ENCODE peak calls at places on chromosomes 1 and 21, in eight cellular contexts. One of them, this sample, is unnamed.

GRCh38 chr1:30904191-30904961 is 4.2 kb downstream of the SDC3 start:
- DNase-seq in kidney tubule cell: no peak
- DNase-seq in stimulated activated CD4-positive, alpha-beta T cell treated with anti-CD3 and anti-CD28 coated beads, Interleukin-15, amount 100 ng/mL, for 1 hour: no peak
- DNase-seq in effector CD8-positive, alpha-beta T cell: no peak
- DNase-seq in activated CD8-positive, alpha-beta memory T cell treated with anti-CD3 and anti-CD28 coated beads for 4 hours: no peak
- DNase-seq in T-helper 9 cell: no peak
- DNase-seq in Caki2: no peak
- DNase-seq in T-helper 1 cell: no peak
- DNase-seq in this sample: no peak

GRCh38 chr1:3551290-3551678 is 60.0 kb downstream of the MEGF6 start:
- DNase-seq in kidney tubule cell: no peak
- DNase-seq in stimulated activated CD4-positive, alpha-beta T cell treated with anti-CD3 and anti-CD28 coated beads, Interleukin-15, amount 100 ng/mL, for 1 hour: no peak
- DNase-seq in effector CD8-positive, alpha-beta T cell: no peak
- DNase-seq in activated CD8-positive, alpha-beta memory T cell treated with anti-CD3 and anti-CD28 coated beads for 4 hours: no peak
- DNase-seq in T-helper 9 cell: no peak
- DNase-seq in Caki2: no peak
- DNase-seq in T-helper 1 cell: no peak
- DNase-seq in this sample: no peak

GRCh38 chr1:223037845-223038244 is 105.2 kb downstream of the TLR5 start:
- DNase-seq in kidney tubule cell: no peak
- DNase-seq in stimulated activated CD4-positive, alpha-beta T cell treated with anti-CD3 and anti-CD28 coated beads, Interleukin-15, amount 100 ng/mL, for 1 hour: no peak
- DNase-seq in effector CD8-positive, alpha-beta T cell: no peak
- DNase-seq in activated CD8-positive, alpha-beta memory T cell treated with anti-CD3 and anti-CD28 coated beads for 4 hours: no peak
- DNase-seq in T-helper 9 cell: no peak
- DNase-seq in Caki2: no peak
- DNase-seq in T-helper 1 cell: no peak
- DNase-seq in this sample: no peak

GRCh38 chr1:159817276-159818041 is 9.2 kb upstream of the SLAMF8 start:
- DNase-seq in kidney tubule cell: peak; percentile 56
- DNase-seq in stimulated activated CD4-positive, alpha-beta T cell treated with anti-CD3 and anti-CD28 coated beads, Interleukin-15, amount 100 ng/mL, for 1 hour: no peak
- DNase-seq in effector CD8-positive, alpha-beta T cell: no peak
- DNase-seq in activated CD8-positive, alpha-beta memory T cell treated with anti-CD3 and anti-CD28 coated beads for 4 hours: no peak
- DNase-seq in T-helper 9 cell: no peak
- DNase-seq in Caki2: no peak
- DNase-seq in T-helper 1 cell: no peak
- DNase-seq in this sample: peak; percentile 55

GRCh38 chr1:203322480-203323179 is 17.3 kb downstream of the BTG2 start:
- DNase-seq in kidney tubule cell: no peak
- DNase-seq in stimulated activated CD4-positive, alpha-beta T cell treated with anti-CD3 and anti-CD28 coated beads, Interleukin-15, amount 100 ng/mL, for 1 hour: no peak
- DNase-seq in effector CD8-positive, alpha-beta T cell: no peak
- DNase-seq in activated CD8-positive, alpha-beta memory T cell treated with anti-CD3 and anti-CD28 coated beads for 4 hours: no peak
- DNase-seq in T-helper 9 cell: no peak
- DNase-seq in Caki2: no peak
- DNase-seq in T-helper 1 cell: no peak
- DNase-seq in this sample: no peak

GRCh38 chr1:204821476-204821875 is 49.2 kb upstream of the NFASC start:
- DNase-seq in kidney tubule cell: no peak
- DNase-seq in stimulated activated CD4-positive, alpha-beta T cell treated with anti-CD3 and anti-CD28 coated beads, Interleukin-15, amount 100 ng/mL, for 1 hour: no peak
- DNase-seq in effector CD8-positive, alpha-beta T cell: no peak
- DNase-seq in activated CD8-positive, alpha-beta memory T cell treated with anti-CD3 and anti-CD28 coated beads for 4 hours: no peak
- DNase-seq in T-helper 9 cell: no peak
- DNase-seq in Caki2: no peak
- DNase-seq in T-helper 1 cell: no peak
- DNase-seq in this sample: no peak

GRCh38 chr1:93021539-93022134 is 57.4 kb upstream of the MTF2 start:
- DNase-seq in kidney tubule cell: peak; percentile 54
- DNase-seq in stimulated activated CD4-positive, alpha-beta T cell treated with anti-CD3 and anti-CD28 coated beads, Interleukin-15, amount 100 ng/mL, for 1 hour: no peak
- DNase-seq in effector CD8-positive, alpha-beta T cell: no peak
- DNase-seq in activated CD8-positive, alpha-beta memory T cell treated with anti-CD3 and anti-CD28 coated beads for 4 hours: no peak
- DNase-seq in T-helper 9 cell: no peak
- DNase-seq in Caki2: peak; percentile 23
- DNase-seq in T-helper 1 cell: peak; percentile 60
- DNase-seq in this sample: peak; percentile 43

GRCh38 chr1:32771561-32772280 is 45.4 kb downstream of the YARS1 start:
- DNase-seq in kidney tubule cell: no peak
- DNase-seq in stimulated activated CD4-positive, alpha-beta T cell treated with anti-CD3 and anti-CD28 coated beads, Interleukin-15, amount 100 ng/mL, for 1 hour: no peak
- DNase-seq in effector CD8-positive, alpha-beta T cell: no peak
- DNase-seq in activated CD8-positive, alpha-beta memory T cell treated with anti-CD3 and anti-CD28 coated beads for 4 hours: no peak
- DNase-seq in T-helper 9 cell: no peak
- DNase-seq in Caki2: no peak
- DNase-seq in T-helper 1 cell: no peak
- DNase-seq in this sample: no peak

GRCh38 chr1:21553116-21553926 is 44.1 kb downstream of the ALPL start:
- DNase-seq in kidney tubule cell: peak; percentile 48
- DNase-seq in stimulated activated CD4-positive, alpha-beta T cell treated with anti-CD3 and anti-CD28 coated beads, Interleukin-15, amount 100 ng/mL, for 1 hour: no peak
- DNase-seq in effector CD8-positive, alpha-beta T cell: no peak
- DNase-seq in activated CD8-positive, alpha-beta memory T cell treated with anti-CD3 and anti-CD28 coated beads for 4 hours: no peak
- DNase-seq in T-helper 9 cell: no peak
- DNase-seq in Caki2: no peak
- DNase-seq in T-helper 1 cell: no peak
- DNase-seq in this sample: no peak

GRCh38 chr1:186307445-186307844 is 67.6 kb downstream of the TPR start:
- DNase-seq in kidney tubule cell: no peak
- DNase-seq in stimulated activated CD4-positive, alpha-beta T cell treated with anti-CD3 and anti-CD28 coated beads, Interleukin-15, amount 100 ng/mL, for 1 hour: no peak
- DNase-seq in effector CD8-positive, alpha-beta T cell: no peak
- DNase-seq in activated CD8-positive, alpha-beta memory T cell treated with anti-CD3 and anti-CD28 coated beads for 4 hours: no peak
- DNase-seq in T-helper 9 cell: no peak
- DNase-seq in Caki2: no peak
- DNase-seq in T-helper 1 cell: no peak
- DNase-seq in this sample: no peak

GRCh38 chr1:52238474-52238873 is 96.6 kb downstream of the ZFYVE9 start:
- DNase-seq in kidney tubule cell: peak; percentile 60
- DNase-seq in stimulated activated CD4-positive, alpha-beta T cell treated with anti-CD3 and anti-CD28 coated beads, Interleukin-15, amount 100 ng/mL, for 1 hour: no peak
- DNase-seq in effector CD8-positive, alpha-beta T cell: no peak
- DNase-seq in activated CD8-positive, alpha-beta memory T cell treated with anti-CD3 and anti-CD28 coated beads for 4 hours: no peak
- DNase-seq in T-helper 9 cell: no peak
- DNase-seq in Caki2: no peak
- DNase-seq in T-helper 1 cell: no peak
- DNase-seq in this sample: peak; percentile 46

GRCh38 chr1:87091425-87091824 is 177.0 kb downstream of the HS2ST1 start:
- DNase-seq in kidney tubule cell: no peak
- DNase-seq in stimulated activated CD4-positive, alpha-beta T cell treated with anti-CD3 and anti-CD28 coated beads, Interleukin-15, amount 100 ng/mL, for 1 hour: no peak
- DNase-seq in effector CD8-positive, alpha-beta T cell: no peak
- DNase-seq in activated CD8-positive, alpha-beta memory T cell treated with anti-CD3 and anti-CD28 coated beads for 4 hours: no peak
- DNase-seq in T-helper 9 cell: no peak
- DNase-seq in Caki2: no peak
- DNase-seq in T-helper 1 cell: no peak
- DNase-seq in this sample: no peak

GRCh38 chr1:99268021-99268420 is 3.7 kb downstream of the PLPPR4 start:
- DNase-seq in kidney tubule cell: no peak
- DNase-seq in stimulated activated CD4-positive, alpha-beta T cell treated with anti-CD3 and anti-CD28 coated beads, Interleukin-15, amount 100 ng/mL, for 1 hour: no peak
- DNase-seq in effector CD8-positive, alpha-beta T cell: no peak
- DNase-seq in activated CD8-positive, alpha-beta memory T cell treated with anti-CD3 and anti-CD28 coated beads for 4 hours: no peak
- DNase-seq in T-helper 9 cell: no peak
- DNase-seq in Caki2: no peak
- DNase-seq in T-helper 1 cell: no peak
- DNase-seq in this sample: no peak

GRCh38 chr1:8629241-8630091 is 188.0 kb downstream of the RERE start:
- DNase-seq in kidney tubule cell: no peak
- DNase-seq in stimulated activated CD4-positive, alpha-beta T cell treated with anti-CD3 and anti-CD28 coated beads, Interleukin-15, amount 100 ng/mL, for 1 hour: no peak
- DNase-seq in effector CD8-positive, alpha-beta T cell: no peak
- DNase-seq in activated CD8-positive, alpha-beta memory T cell treated with anti-CD3 and anti-CD28 coated beads for 4 hours: no peak
- DNase-seq in T-helper 9 cell: no peak
- DNase-seq in Caki2: no peak
- DNase-seq in T-helper 1 cell: peak; percentile 38
- DNase-seq in this sample: no peak

GRCh38 chr1:7770939-7771672 is at the start of gene VAMP3:
- DNase-seq in kidney tubule cell: peak; percentile 82
- DNase-seq in stimulated activated CD4-positive, alpha-beta T cell treated with anti-CD3 and anti-CD28 coated beads, Interleukin-15, amount 100 ng/mL, for 1 hour: peak; percentile 80
- DNase-seq in effector CD8-positive, alpha-beta T cell: peak; percentile 80
- DNase-seq in activated CD8-positive, alpha-beta memory T cell treated with anti-CD3 and anti-CD28 coated beads for 4 hours: peak; percentile 74
- DNase-seq in T-helper 9 cell: peak; percentile 82
- DNase-seq in Caki2: peak; percentile 56
- DNase-seq in T-helper 1 cell: peak; percentile 81
- DNase-seq in this sample: peak; percentile 58

GRCh38 chr1:167573035-167573434 is 19.5 kb upstream of the CREG1 start:
- DNase-seq in kidney tubule cell: no peak
- DNase-seq in stimulated activated CD4-positive, alpha-beta T cell treated with anti-CD3 and anti-CD28 coated beads, Interleukin-15, amount 100 ng/mL, for 1 hour: no peak
- DNase-seq in effector CD8-positive, alpha-beta T cell: no peak
- DNase-seq in activated CD8-positive, alpha-beta memory T cell treated with anti-CD3 and anti-CD28 coated beads for 4 hours: no peak
- DNase-seq in T-helper 9 cell: no peak
- DNase-seq in Caki2: no peak
- DNase-seq in T-helper 1 cell: no peak
- DNase-seq in this sample: no peak

GRCh38 chr1:233294991-233295774 is at the start of gene PCNX2:
- DNase-seq in kidney tubule cell: peak; percentile 80
- DNase-seq in stimulated activated CD4-positive, alpha-beta T cell treated with anti-CD3 and anti-CD28 coated beads, Interleukin-15, amount 100 ng/mL, for 1 hour: peak; percentile 35
- DNase-seq in effector CD8-positive, alpha-beta T cell: peak; percentile 10
- DNase-seq in activated CD8-positive, alpha-beta memory T cell treated with anti-CD3 and anti-CD28 coated beads for 4 hours: no peak
- DNase-seq in T-helper 9 cell: peak; percentile 48
- DNase-seq in Caki2: peak; percentile 61
- DNase-seq in T-helper 1 cell: peak; percentile 65
- DNase-seq in this sample: peak; percentile 58

GRCh38 chr1:235566092-235566491 is 61.8 kb upstream of the B3GALNT2 start:
- DNase-seq in kidney tubule cell: no peak
- DNase-seq in stimulated activated CD4-positive, alpha-beta T cell treated with anti-CD3 and anti-CD28 coated beads, Interleukin-15, amount 100 ng/mL, for 1 hour: no peak
- DNase-seq in effector CD8-positive, alpha-beta T cell: no peak
- DNase-seq in activated CD8-positive, alpha-beta memory T cell treated with anti-CD3 and anti-CD28 coated beads for 4 hours: no peak
- DNase-seq in T-helper 9 cell: no peak
- DNase-seq in Caki2: no peak
- DNase-seq in T-helper 1 cell: no peak
- DNase-seq in this sample: no peak

GRCh38 chr1:32592953-32593352 is 53.7 kb downstream of the ZBTB8A start:
- DNase-seq in kidney tubule cell: no peak
- DNase-seq in stimulated activated CD4-positive, alpha-beta T cell treated with anti-CD3 and anti-CD28 coated beads, Interleukin-15, amount 100 ng/mL, for 1 hour: no peak
- DNase-seq in effector CD8-positive, alpha-beta T cell: no peak
- DNase-seq in activated CD8-positive, alpha-beta memory T cell treated with anti-CD3 and anti-CD28 coated beads for 4 hours: no peak
- DNase-seq in T-helper 9 cell: no peak
- DNase-seq in Caki2: no peak
- DNase-seq in T-helper 1 cell: no peak
- DNase-seq in this sample: no peak

GRCh38 chr1:54137532-54138061 is 15.2 kb downstream of the CDCP2 start:
- DNase-seq in kidney tubule cell: peak; percentile 71
- DNase-seq in stimulated activated CD4-positive, alpha-beta T cell treated with anti-CD3 and anti-CD28 coated beads, Interleukin-15, amount 100 ng/mL, for 1 hour: no peak
- DNase-seq in effector CD8-positive, alpha-beta T cell: no peak
- DNase-seq in activated CD8-positive, alpha-beta memory T cell treated with anti-CD3 and anti-CD28 coated beads for 4 hours: no peak
- DNase-seq in T-helper 9 cell: no peak
- DNase-seq in Caki2: no peak
- DNase-seq in T-helper 1 cell: no peak
- DNase-seq in this sample: peak; percentile 83

GRCh38 chr1:2312196-2312588 is 79.2 kb downstream of the MORN1 start:
- DNase-seq in kidney tubule cell: no peak
- DNase-seq in stimulated activated CD4-positive, alpha-beta T cell treated with anti-CD3 and anti-CD28 coated beads, Interleukin-15, amount 100 ng/mL, for 1 hour: no peak
- DNase-seq in effector CD8-positive, alpha-beta T cell: no peak
- DNase-seq in activated CD8-positive, alpha-beta memory T cell treated with anti-CD3 and anti-CD28 coated beads for 4 hours: no peak
- DNase-seq in T-helper 9 cell: no peak
- DNase-seq in Caki2: no peak
- DNase-seq in T-helper 1 cell: no peak
- DNase-seq in this sample: no peak

GRCh38 chr21:35565204-35565611 is 495.1 kb downstream of the SETD4 start:
- DNase-seq in kidney tubule cell: peak; percentile 33
- DNase-seq in stimulated activated CD4-positive, alpha-beta T cell treated with anti-CD3 and anti-CD28 coated beads, Interleukin-15, amount 100 ng/mL, for 1 hour: no peak
- DNase-seq in effector CD8-positive, alpha-beta T cell: no peak
- DNase-seq in activated CD8-positive, alpha-beta memory T cell treated with anti-CD3 and anti-CD28 coated beads for 4 hours: no peak
- DNase-seq in T-helper 9 cell: no peak
- DNase-seq in Caki2: no peak
- DNase-seq in T-helper 1 cell: no peak
- DNase-seq in this sample: peak; percentile 68

GRCh38 chr1:89565521-89565920 is 40.9 kb downstream of the LRRC8B start:
- DNase-seq in kidney tubule cell: no peak
- DNase-seq in stimulated activated CD4-positive, alpha-beta T cell treated with anti-CD3 and anti-CD28 coated beads, Interleukin-15, amount 100 ng/mL, for 1 hour: no peak
- DNase-seq in effector CD8-positive, alpha-beta T cell: no peak
- DNase-seq in activated CD8-positive, alpha-beta memory T cell treated with anti-CD3 and anti-CD28 coated beads for 4 hours: no peak
- DNase-seq in T-helper 9 cell: no peak
- DNase-seq in Caki2: no peak
- DNase-seq in T-helper 1 cell: no peak
- DNase-seq in this sample: no peak

GRCh38 chr1:37070126-37070525 is 35.8 kb upstream of the GRIK3 start:
- DNase-seq in kidney tubule cell: no peak
- DNase-seq in stimulated activated CD4-positive, alpha-beta T cell treated with anti-CD3 and anti-CD28 coated beads, Interleukin-15, amount 100 ng/mL, for 1 hour: no peak
- DNase-seq in effector CD8-positive, alpha-beta T cell: no peak
- DNase-seq in activated CD8-positive, alpha-beta memory T cell treated with anti-CD3 and anti-CD28 coated beads for 4 hours: no peak
- DNase-seq in T-helper 9 cell: no peak
- DNase-seq in Caki2: no peak
- DNase-seq in T-helper 1 cell: no peak
- DNase-seq in this sample: no peak

GRCh38 chr1:2350486-2350885 is 40.9 kb downstream of the MORN1 start:
- DNase-seq in kidney tubule cell: no peak
- DNase-seq in stimulated activated CD4-positive, alpha-beta T cell treated with anti-CD3 and anti-CD28 coated beads, Interleukin-15, amount 100 ng/mL, for 1 hour: no peak
- DNase-seq in effector CD8-positive, alpha-beta T cell: no peak
- DNase-seq in activated CD8-positive, alpha-beta memory T cell treated with anti-CD3 and anti-CD28 coated beads for 4 hours: no peak
- DNase-seq in T-helper 9 cell: no peak
- DNase-seq in Caki2: no peak
- DNase-seq in T-helper 1 cell: no peak
- DNase-seq in this sample: no peak

GRCh38 chr1:8212443-8212920 is 105.4 kb upstream of the SLC45A1 start:
- DNase-seq in kidney tubule cell: no peak
- DNase-seq in stimulated activated CD4-positive, alpha-beta T cell treated with anti-CD3 and anti-CD28 coated beads, Interleukin-15, amount 100 ng/mL, for 1 hour: no peak
- DNase-seq in effector CD8-positive, alpha-beta T cell: no peak
- DNase-seq in activated CD8-positive, alpha-beta memory T cell treated with anti-CD3 and anti-CD28 coated beads for 4 hours: no peak
- DNase-seq in T-helper 9 cell: no peak
- DNase-seq in Caki2: no peak
- DNase-seq in T-helper 1 cell: no peak
- DNase-seq in this sample: no peak

GRCh38 chr1:35600593-35600992 is 27.5 kb downstream of the TFAP2E start:
- DNase-seq in kidney tubule cell: no peak
- DNase-seq in stimulated activated CD4-positive, alpha-beta T cell treated with anti-CD3 and anti-CD28 coated beads, Interleukin-15, amount 100 ng/mL, for 1 hour: no peak
- DNase-seq in effector CD8-positive, alpha-beta T cell: no peak
- DNase-seq in activated CD8-positive, alpha-beta memory T cell treated with anti-CD3 and anti-CD28 coated beads for 4 hours: no peak
- DNase-seq in T-helper 9 cell: no peak
- DNase-seq in Caki2: no peak
- DNase-seq in T-helper 1 cell: no peak
- DNase-seq in this sample: no peak

GRCh38 chr21:41361786-41362604 is at the start of gene MX2:
- DNase-seq in kidney tubule cell: peak; percentile 5
- DNase-seq in stimulated activated CD4-positive, alpha-beta T cell treated with anti-CD3 and anti-CD28 coated beads, Interleukin-15, amount 100 ng/mL, for 1 hour: peak; percentile 66
- DNase-seq in effector CD8-positive, alpha-beta T cell: peak; percentile 69
- DNase-seq in activated CD8-positive, alpha-beta memory T cell treated with anti-CD3 and anti-CD28 coated beads for 4 hours: peak; percentile 50
- DNase-seq in T-helper 9 cell: peak; percentile 70
- DNase-seq in Caki2: no peak
- DNase-seq in T-helper 1 cell: peak; percentile 90
- DNase-seq in this sample: peak; percentile 35

GRCh38 chr1:236603896-236604217 is 459 bp downstream of the HEATR1 start:
- DNase-seq in kidney tubule cell: peak; percentile 26
- DNase-seq in stimulated activated CD4-positive, alpha-beta T cell treated with anti-CD3 and anti-CD28 coated beads, Interleukin-15, amount 100 ng/mL, for 1 hour: no peak
- DNase-seq in effector CD8-positive, alpha-beta T cell: no peak
- DNase-seq in activated CD8-positive, alpha-beta memory T cell treated with anti-CD3 and anti-CD28 coated beads for 4 hours: no peak
- DNase-seq in T-helper 9 cell: peak; percentile 0
- DNase-seq in Caki2: no peak
- DNase-seq in T-helper 1 cell: no peak
- DNase-seq in this sample: no peak

GRCh38 chr1:11309385-11309784 is 36.4 kb downstream of the UBIAD1 start:
- DNase-seq in kidney tubule cell: no peak
- DNase-seq in stimulated activated CD4-positive, alpha-beta T cell treated with anti-CD3 and anti-CD28 coated beads, Interleukin-15, amount 100 ng/mL, for 1 hour: no peak
- DNase-seq in effector CD8-positive, alpha-beta T cell: no peak
- DNase-seq in activated CD8-positive, alpha-beta memory T cell treated with anti-CD3 and anti-CD28 coated beads for 4 hours: no peak
- DNase-seq in T-helper 9 cell: no peak
- DNase-seq in Caki2: no peak
- DNase-seq in T-helper 1 cell: no peak
- DNase-seq in this sample: no peak

GRCh38 chr1:239951518-239952130 is 140.1 kb upstream of the FMN2 start:
- DNase-seq in kidney tubule cell: peak; percentile 74
- DNase-seq in stimulated activated CD4-positive, alpha-beta T cell treated with anti-CD3 and anti-CD28 coated beads, Interleukin-15, amount 100 ng/mL, for 1 hour: no peak
- DNase-seq in effector CD8-positive, alpha-beta T cell: peak; percentile 11
- DNase-seq in activated CD8-positive, alpha-beta memory T cell treated with anti-CD3 and anti-CD28 coated beads for 4 hours: no peak
- DNase-seq in T-helper 9 cell: peak; percentile 23
- DNase-seq in Caki2: peak; percentile 31
- DNase-seq in T-helper 1 cell: peak; percentile 41
- DNase-seq in this sample: peak; percentile 36

GRCh38 chr1:42305639-42306038 is 29.4 kb downstream of the FOXJ3 start:
- DNase-seq in kidney tubule cell: no peak
- DNase-seq in stimulated activated CD4-positive, alpha-beta T cell treated with anti-CD3 and anti-CD28 coated beads, Interleukin-15, amount 100 ng/mL, for 1 hour: no peak
- DNase-seq in effector CD8-positive, alpha-beta T cell: no peak
- DNase-seq in activated CD8-positive, alpha-beta memory T cell treated with anti-CD3 and anti-CD28 coated beads for 4 hours: no peak
- DNase-seq in T-helper 9 cell: no peak
- DNase-seq in Caki2: no peak
- DNase-seq in T-helper 1 cell: no peak
- DNase-seq in this sample: no peak

GRCh38 chr1:193190096-193190744 is 3.8 kb upstream of the B3GALT2 start:
- DNase-seq in kidney tubule cell: no peak
- DNase-seq in stimulated activated CD4-positive, alpha-beta T cell treated with anti-CD3 and anti-CD28 coated beads, Interleukin-15, amount 100 ng/mL, for 1 hour: no peak
- DNase-seq in effector CD8-positive, alpha-beta T cell: no peak
- DNase-seq in activated CD8-positive, alpha-beta memory T cell treated with anti-CD3 and anti-CD28 coated beads for 4 hours: no peak
- DNase-seq in T-helper 9 cell: no peak
- DNase-seq in Caki2: no peak
- DNase-seq in T-helper 1 cell: no peak
- DNase-seq in this sample: no peak

This sample was measured in RCC 7860.